ENCODE peak calls at places on chromosomes 7 and 10, in six cellular contexts. H is hepatocyte, Z is substantia nigra, C is islet precursor cell, S is bronchial epithelial cell, R is IMR-90. O is an unnamed sample.

GRCh38 chr10:132036887-132037675 is 28.7 kb upstream of the JAKMIP3 start:
- DNase-seq in H (no peak), Z (peak; percentile 93), C (peak; percentile 72), S (no peak), R (no peak), O (peak; percentile 1)

GRCh38 chr10:130869179-130869841 is 442.2 kb downstream of the TCERG1L start:
- DNase-seq in H (no peak), Z (no peak), C (no peak), S (no peak), R (no peak), O (no peak)

GRCh38 chr10:359762-360161 is 224.5 kb downstream of the ZMYND11 start:
- DNase-seq in H (no peak), Z (no peak), C (no peak), S (no peak), R (no peak), O (no peak)

GRCh38 chr7:157335991-157336382 is 817 bp upstream of the DNAJB6 start:
- DNase-seq in H (no peak), Z (peak; percentile 35), C (peak; percentile 69), S (no peak), R (no peak), O (no peak)

GRCh38 chr7:133139350-133139749 is 57.5 kb upstream of the CHCHD3 start:
- DNase-seq in H (peak; percentile 62), Z (no peak), C (peak; percentile 79), S (peak; percentile 36), R (peak; percentile 49), O (peak; percentile 52)

GRCh38 chr10:68156373-68157185 is 47.3 kb downstream of the MYPN start:
- DNase-seq in H (peak; percentile 63), Z (peak; percentile 53), C (no peak), S (peak; percentile 66), R (peak; percentile 76), O (peak; percentile 78)

GRCh38 chr10:132113206-132113605 is 47.5 kb downstream of the JAKMIP3 start:
- DNase-seq in H (no peak), Z (peak; percentile 68), C (no peak), S (no peak), R (no peak), O (no peak)

GRCh38 chr7:71612892-71613291 is 480.9 kb downstream of the GALNT17 start:
- DNase-seq in H (no peak), Z (peak; percentile 67), C (no peak), S (no peak), R (no peak), O (no peak)

GRCh38 chr10:116742367-116743265 is at the start of gene HSPA12A:
- DNase-seq in H (peak; percentile 92), Z (peak; percentile 80), C (peak; percentile 83), S (peak; percentile 81), R (peak; percentile 89), O (peak; percentile 92)

GRCh38 chr7:24714676-24715010 is 42.6 kb downstream of the GSDME start:
- DNase-seq in H (no peak), Z (no peak), C (no peak), S (no peak), R (no peak), O (no peak)

GRCh38 chr7:129797224-129797789 is 155.5 kb downstream of the UBE2H start:
- DNase-seq in H (no peak), Z (no peak), C (no peak), S (no peak), R (no peak), O (no peak)

GRCh38 chr10:4947039-4947634 is 16.1 kb upstream of the AKR1C1 start:
- DNase-seq in H (no peak), Z (no peak), C (no peak), S (no peak), R (peak; percentile 71), O (peak; percentile 51)

GRCh38 chr7:74625446-74625845 is 32.1 kb upstream of the GTF2I start:
- DNase-seq in H (peak; percentile 65), Z (no peak), C (no peak), S (peak; percentile 38), R (peak; percentile 67), O (peak; percentile 56)

GRCh38 chr7:20026762-20027161 is 190.4 kb downstream of the MACC1 start:
- DNase-seq in H (no peak), Z (no peak), C (no peak), S (no peak), R (no peak), O (no peak)

GRCh38 chr10:62048919-62049636 is 147.6 kb downstream of the ARID5B start:
- DNase-seq in H (peak; percentile 94), Z (peak; percentile 82), C (peak; percentile 99), S (peak; percentile 96), R (peak; percentile 99), O (peak; percentile 99)

GRCh38 chr7:137715101-137715500 is 131.7 kb downstream of the DGKI start:
- DNase-seq in H (no peak), Z (no peak), C (no peak), S (no peak), R (peak; percentile 16), O (no peak)

GRCh38 chr7:107396990-107397389 is 72.9 kb upstream of the GPR22 start:
- DNase-seq in H (peak; percentile 39), Z (no peak), C (no peak), S (peak; percentile 71), R (no peak), O (no peak)

GRCh38 chr7:93879356-93879755 is 11.2 kb downstream of the TFPI2 start:
- DNase-seq in H (no peak), Z (no peak), C (no peak), S (no peak), R (no peak), O (no peak)

GRCh38 chr10:131678171-131678570 is 222.6 kb upstream of the PPP2R2D start:
- DNase-seq in H (no peak), Z (no peak), C (no peak), S (no peak), R (no peak), O (no peak)

GRCh38 chr10:15775513-15775912 is 55.8 kb upstream of the ITGA8 start:
- DNase-seq in H (no peak), Z (no peak), C (no peak), S (peak; percentile 60), R (peak; percentile 92), O (peak; percentile 93)

GRCh38 chr7:30862987-30863693 is 48.5 kb upstream of the AQP1 start:
- DNase-seq in H (no peak), Z (no peak), C (no peak), S (no peak), R (no peak), O (no peak)